ENCODE peak calls at places on chromosomes 12 and 14, in six cellular contexts. D is PC-3, X is testis, L is H1, N is A673, I is A549. K is an unnamed sample.

GRCh38 chr12:46160081-46160980 is 108.5 kb downstream of the SLC38A1 start:
- DNase-seq in I (no peak), D (no peak), X (peak; percentile 20), N (peak; percentile 85), L (no peak), K (no peak)

GRCh38 chr12:127785535-127785934 is 481.4 kb upstream of the TMEM132C start:
- DNase-seq in D (peak; percentile 66), I (no peak), L (no peak), N (peak; percentile 31), X (no peak), K (no peak)

GRCh38 chr12:100797246-100797645 is 2.7 kb downstream of the ANO4 start:
- DNase-seq in X (no peak), N (peak; percentile 86), L (no peak), D (no peak), I (no peak), K (no peak)

GRCh38 chr14:63852271-63852816 is 460 bp upstream of the SYNE2 start:
- DNase-seq in N (no peak), L (no peak), D (no peak), I (no peak), X (no peak), K (no peak)

GRCh38 chr14:76472199-76472723 is 96.3 kb downstream of the ESRRB start:
- DNase-seq in I (no peak), D (no peak), X (no peak), N (no peak), L (no peak), K (no peak)

GRCh38 chr12:72134934-72135333 is 137.2 kb upstream of the TRHDE start:
- DNase-seq in D (no peak), I (no peak), N (peak; percentile 16), X (no peak), L (no peak), K (no peak)

GRCh38 chr14:71449316-71450055 is 482.7 kb upstream of the RGS6 start:
- DNase-seq in I (no peak), N (no peak), X (no peak), D (peak; percentile 79), L (no peak), K (no peak)

GRCh38 chr12:12445165-12445881 is 88.4 kb downstream of the BORCS5 start:
- DNase-seq in L (no peak), N (no peak), I (no peak), X (no peak), D (no peak), K (no peak)

GRCh38 chr12:119322324-119322723 is 12.2 kb upstream of the CCDC60 start:
- DNase-seq in N (no peak), I (no peak), L (no peak), D (no peak), X (no peak), K (no peak)

GRCh38 chr12:1838994-1839365 is 18.6 kb downstream of the LRTM2 start:
- DNase-seq in N (no peak), L (no peak), D (no peak), X (no peak), I (no peak), K (no peak)

GRCh38 chr12:1839956-1840550 is 19.7 kb downstream of the LRTM2 start:
- DNase-seq in X (no peak), D (peak; percentile 46), I (no peak), L (no peak), N (peak; percentile 61), K (no peak)

GRCh38 chr12:1838223-1838993 is 18.0 kb downstream of the LRTM2 start:
- DNase-seq in L (no peak), N (no peak), X (no peak), I (no peak), D (no peak), K (no peak)

GRCh38 chr12:1840561-1840960 is 20.2 kb downstream of the LRTM2 start:
- DNase-seq in I (no peak), D (no peak), N (no peak), L (no peak), X (no peak), K (no peak)

DNA sequence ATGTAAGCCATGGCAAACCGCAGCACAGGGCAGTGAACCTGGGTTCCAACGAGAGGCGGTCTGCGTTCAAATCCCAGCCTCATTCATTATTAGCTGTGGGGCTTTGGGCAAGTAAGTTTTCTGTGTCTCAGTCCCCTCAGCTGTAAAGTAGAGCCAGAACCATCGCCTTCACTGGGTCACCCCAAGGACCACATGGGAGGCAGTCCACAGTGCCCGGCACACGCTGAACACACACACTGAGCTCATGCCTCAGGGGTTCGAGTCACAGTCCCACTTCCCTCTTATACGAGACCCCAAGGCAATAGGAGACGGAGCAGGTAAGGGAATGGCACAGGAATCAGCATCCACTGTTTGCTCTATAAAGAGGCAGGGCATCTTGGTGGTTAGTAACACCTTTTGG is 19.1 kb downstream of the LRTM2 start:
- DNase-seq in N (no peak), D (no peak), X (no peak), I (no peak), L (no peak), K (no peak)
- H3K4me1 ChIP-seq in N (peaks cover 41% of the 10 kb centered on the region), D (peaks cover 19% of the 10 kb centered on the region), X (no peaks in the 10 kb centered on the region), I (no peaks in the 10 kb centered on the region), L (no peaks in the 10 kb centered on the region), K (no peaks in the 10 kb centered on the region)

GRCh38 chr12:107125833-107126232 is 32.5 kb upstream of the CRY1 start:
- DNase-seq in D (no peak), I (no peak), X (no peak), N (no peak), L (no peak), K (no peak)
- H3K4me3 ChIP-seq in D (no peak overlapping the region), I (no peak overlapping the region), X (no peak overlapping the region), N (no peak overlapping the region), L (no peak overlapping the region), K (no peak overlapping the region)

GRCh38 chr14:101875041-101875725 is 89.2 kb upstream of the DYNC1H1 start:
- DNase-seq in X (no peak), I (no peak), D (no peak), N (no peak), L (no peak), K (no peak)
- H3K4me1 ChIP-seq in X (peaks cover 21% of the 10 kb centered on the region), I (peaks cover 18% of the 10 kb centered on the region), D (peaks cover 5% of the 10 kb centered on the region), N (peaks cover 8% of the 10 kb centered on the region), L (no peaks in the 10 kb centered on the region), K (peaks cover 3% of the 10 kb centered on the region)

GRCh38 chr12:48184549-48184922 is 1.1 kb downstream of the CCDC184 start:
- DNase-seq in I (no peak), L (no peak), N (no peak), X (no peak), D (no peak), K (no peak)

GRCh38 chr12:48183091-48183875 is at the start of gene CCDC184:
- DNase-seq in I (peak; percentile 83), L (no peak), D (peak; percentile 15), N (peak; percentile 90), X (peak; percentile 87), K (no peak)

GRCh38 chr12:48182659-48183058 is 785 bp upstream of the CCDC184 start:
- DNase-seq in I (no peak), X (no peak), L (no peak), D (no peak), N (no peak), K (no peak)

GRCh38 chr12:48183876-48184548 is 568 bp downstream of the CCDC184 start:
- DNase-seq in L (no peak), D (no peak), I (no peak), X (no peak), N (no peak), K (no peak)

GRCh38 chr12:48185181-48185919 is 1.9 kb downstream of the CCDC184 start:
- DNase-seq in X (no peak), D (no peak), L (no peak), N (peak; percentile 80), I (no peak), K (no peak)
- H3K4me3 ChIP-seq in X (peak overlapping the region; percentile 75), D (no peak overlapping the region), L (peak overlapping the region; percentile 35), N (peak overlapping the region; percentile 67), I (no peak overlapping the region), K (peak overlapping the region; percentile 84)

DNA sequence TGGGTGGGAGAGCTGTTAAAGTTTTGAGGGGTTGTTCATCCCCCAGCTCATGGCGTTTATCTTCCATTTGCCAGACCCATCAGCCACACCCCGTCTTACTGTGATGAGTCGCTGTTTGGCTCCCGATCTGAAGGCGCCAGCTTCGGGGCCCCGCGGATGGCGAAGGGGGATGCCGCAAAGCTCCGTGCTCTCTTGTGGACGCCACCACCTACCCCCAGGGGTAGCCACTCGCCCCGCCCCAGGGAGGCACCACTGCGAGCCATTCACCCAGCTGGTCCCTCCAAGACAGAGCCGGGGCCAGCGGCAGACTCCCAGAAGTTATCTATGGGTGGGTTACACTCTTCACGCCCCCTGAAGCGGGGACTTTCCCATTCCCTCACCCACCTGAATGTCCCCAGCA is 5.7 kb downstream of the RITA1 start:
- DNase-seq in L (no peak), D (no peak), I (no peak), X (no peak), N (no peak), K (no peak)
- H3K4me1 ChIP-seq in L (no peaks in the 10 kb centered on the region), D (peaks cover 26% of the 10 kb centered on the region), I (peaks cover 46% of the 10 kb centered on the region), X (peaks cover 11% of the 10 kb centered on the region), N (no peaks in the 10 kb centered on the region), K (peaks cover 26% of the 10 kb centered on the region)

DNA sequence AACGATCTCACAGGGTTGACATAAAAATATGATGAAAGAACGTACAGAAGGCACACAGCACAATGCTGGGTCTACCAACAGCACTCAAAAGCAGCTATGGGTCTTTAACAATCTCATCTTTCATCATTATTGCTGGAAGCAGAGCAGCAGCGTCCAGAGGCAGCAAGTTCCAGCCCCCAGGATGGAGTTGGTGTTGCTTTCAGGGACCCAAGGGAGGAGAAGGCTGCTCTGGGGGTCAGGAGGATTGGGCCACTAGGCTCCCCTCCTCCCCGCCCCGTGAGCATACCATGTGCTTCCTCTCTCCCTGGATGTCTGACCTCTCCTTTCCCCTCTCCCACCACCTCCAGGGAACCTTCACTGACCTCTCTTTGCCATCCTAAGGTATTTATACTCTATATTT is 13.3 kb downstream of the KCTD10 start:
- DNase-seq in N (no peak), I (no peak), D (no peak), L (no peak), X (no peak), K (no peak)
- H3K4me3 ChIP-seq in N (peak overlapping the region; percentile 16), I (no peak overlapping the region), D (peak overlapping the region; percentile 46), L (no peak overlapping the region), X (no peak overlapping the region), K (peak overlapping the region; percentile 48)

GRCh38 chr14:54673193-54674121 is 106.5 kb downstream of the SAMD4A start:
- DNase-seq in D (no peak), I (no peak), N (peak; percentile 55), X (no peak), L (no peak), K (no peak)
- H3K4me1 ChIP-seq in D (peaks cover 70% of the 10 kb centered on the region), I (peaks cover 49% of the 10 kb centered on the region), N (peaks cover 55% of the 10 kb centered on the region), X (peaks cover 32% of the 10 kb centered on the region), L (peaks cover 27% of the 10 kb centered on the region), K (peaks cover 12% of the 10 kb centered on the region)

DNA sequence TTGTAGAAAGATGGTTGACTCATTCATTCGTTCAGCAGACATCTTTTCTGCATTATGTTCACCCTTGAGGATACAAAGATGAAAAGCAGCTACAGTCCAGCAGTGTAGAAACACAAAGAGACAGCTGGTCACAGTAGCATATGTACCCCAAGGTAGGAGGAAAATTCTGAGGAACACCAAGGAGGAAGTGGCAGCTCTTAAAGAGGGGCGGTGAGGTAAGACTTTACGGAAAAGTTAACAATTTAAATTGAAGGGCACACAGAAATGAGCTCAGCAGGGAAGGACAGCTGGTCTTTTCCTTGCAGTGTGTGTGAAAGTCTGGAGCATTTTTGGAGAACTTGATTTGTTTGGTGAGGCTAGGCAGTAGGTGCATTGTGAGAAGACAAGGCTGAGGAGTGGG is 3.5 kb downstream of the SLC35E3 start:
- DNase-seq in L (no peak), N (no peak), X (no peak), I (no peak), D (no peak), K (no peak)
- H3K4me3 ChIP-seq in L (no peak overlapping the region), N (no peak overlapping the region), X (no peak overlapping the region), I (no peak overlapping the region), D (no peak overlapping the region), K (no peak overlapping the region)

GRCh38 chr12:8037947-8038346 is 5.4 kb downstream of the FOXJ2 start:
- DNase-seq in N (no peak), I (no peak), L (no peak), D (no peak), X (no peak), K (no peak)
- H3K4me1 ChIP-seq in N (peaks cover 36% of the 10 kb centered on the region), I (peaks cover 26% of the 10 kb centered on the region), L (peaks cover 21% of the 10 kb centered on the region), D (peaks cover 19% of the 10 kb centered on the region), X (peaks cover 51% of the 10 kb centered on the region), K (peaks cover 48% of the 10 kb centered on the region)